ENCODE peak calls at places on chromosomes 13 and 19, in five cellular contexts. N, R, F, C and L are unnamed samples.

GRCh38 chr13:110893571-110893970 is 21.3 kb downstream of the ANKRD10 start:
- DNase-seq in N (no peak), R (no peak), F (no peak), C (no peak), L (no peak)

GRCh38 chr19:55546822-55547614 is 1.7 kb upstream of the SBK3 start:
- DNase-seq in N (peak; percentile 12), R (peak; percentile 94), C (peak; percentile 49), F (peak; percentile 30), L (no peak)

GRCh38 chr19:9641810-9642209 is 20.8 kb upstream of the ZNF561 start:
- DNase-seq in F (no peak), R (no peak), N (no peak), C (no peak), L (no peak)

GRCh38 chr13:51534075-51534817 is 50.0 kb upstream of the WDFY2 start:
- DNase-seq in R (no peak), N (no peak), F (no peak), C (no peak), L (no peak)

GRCh38 chr13:108408670-108409069 is 139.2 kb downstream of the TNFSF13B start:
- DNase-seq in R (no peak), N (no peak), F (no peak), C (no peak), L (no peak)

GRCh38 chr13:113489171-113489548 is 1.4 kb downstream of the DCUN1D2 start:
- DNase-seq in F (no peak), N (no peak), C (no peak), R (no peak), L (no peak)

GRCh38 chr19:13782537-13782936 is 8.3 kb downstream of the C19orf53 start:
- DNase-seq in F (no peak), C (no peak), N (no peak), R (no peak), L (no peak)

GRCh38 chr13:101911752-101912151 is 459.3 kb downstream of the ITGBL1 start:
- DNase-seq in N (no peak), F (no peak), R (no peak), C (no peak), L (no peak)

GRCh38 chr13:34164585-34164984 is 346.6 kb downstream of the RFC3 start:
- DNase-seq in C (no peak), F (no peak), R (no peak), N (no peak), L (peak; percentile 97)

GRCh38 chr19:45492627-45493470 is 4.0 kb downstream of the RTN2 start:
- DNase-seq in N (no peak), C (no peak), R (no peak), F (no peak), L (no peak)

GRCh38 chr13:38202730-38203129 is 146.9 kb upstream of the UFM1 start:
- DNase-seq in C (peak; percentile 17), R (no peak), F (no peak), N (peak; percentile 64), L (peak; percentile 74)
- H3K4me3 ChIP-seq in C (no peak overlapping the region), R (no peak overlapping the region), F (no peak overlapping the region), N (no peak overlapping the region), L (no peak overlapping the region)

GRCh38 chr19:52567921-52568320 is 2.2 kb upstream of the ZNF701 start:
- DNase-seq in C (no peak), N (no peak), R (no peak), F (no peak), L (no peak)

GRCh38 chr19:52566588-52566987 is 3.5 kb upstream of the ZNF701 start:
- DNase-seq in R (no peak), C (no peak), N (no peak), F (no peak), L (no peak)

GRCh38 chr19:52566121-52566520 is 4.0 kb upstream of the ZNF701 start:
- DNase-seq in F (no peak), N (no peak), R (no peak), C (no peak), L (no peak)

DNA sequence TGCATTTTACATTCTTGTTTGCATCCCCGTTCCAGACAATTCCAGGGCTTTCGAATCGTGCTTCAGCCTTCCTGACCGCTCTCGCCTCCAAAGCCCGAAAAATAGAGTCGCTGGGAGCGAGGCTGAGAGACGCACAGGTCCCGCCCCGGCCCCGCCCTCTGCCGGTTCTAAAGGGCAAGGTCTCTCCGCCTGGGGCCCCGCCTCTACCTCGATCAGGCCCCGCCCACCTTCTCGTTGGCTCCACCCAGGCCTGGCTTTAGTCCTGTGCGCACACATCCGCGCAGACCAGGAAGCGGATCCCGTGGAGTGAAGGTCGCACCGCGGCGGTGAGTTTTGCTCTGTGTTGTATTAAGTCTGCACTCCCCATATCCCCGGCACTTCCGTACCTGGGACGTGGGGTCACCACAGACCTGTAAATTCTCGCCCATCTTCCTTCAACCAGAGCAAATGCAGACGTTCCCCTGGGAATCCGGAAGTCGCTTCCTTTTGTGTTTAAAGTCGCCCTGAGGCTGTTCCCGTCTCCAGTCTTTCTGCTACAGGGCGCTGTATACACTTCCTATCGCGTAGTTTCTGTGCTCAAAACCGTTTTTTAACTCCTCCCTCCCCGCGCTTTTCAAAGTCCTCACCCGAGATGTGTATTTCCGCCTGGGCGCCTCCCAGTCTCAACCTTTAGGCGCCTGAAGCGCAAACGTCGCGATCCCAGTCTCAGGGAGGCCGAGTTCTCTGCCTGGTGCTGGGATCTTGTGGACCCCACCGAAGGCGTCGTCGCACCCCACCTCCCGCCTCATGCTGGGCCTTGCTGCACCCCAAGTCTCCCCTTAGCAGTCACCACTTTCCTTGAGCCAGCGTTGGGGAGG is at the start of gene ZNF701:
- DNase-seq in F (peak; percentile 93), R (peak; percentile 99), C (peak; percentile 52), N (peak; percentile 70), L (peak; percentile 0)
- TF ChIP-seq CTCF in F (peak; percentile 47), R (no peak), C (no peak), N (peak; percentile 25), L (peak; percentile 7)

GRCh38 chr19:6038634-6039405 is 60.9 kb upstream of the RANBP3 start:
- DNase-seq in C (no peak), N (no peak), F (no peak), R (peak; percentile 10), L (no peak)
- H3K4me3 ChIP-seq in C (no peak overlapping the region), N (no peak overlapping the region), F (no peak overlapping the region), R (no peak overlapping the region), L (no peak overlapping the region)

GRCh38 chr13:25214371-25215252 is 42.5 kb upstream of the AMER2 start:
- DNase-seq in F (peak; percentile 43), N (peak; percentile 26), C (peak; percentile 14), R (peak; percentile 68), L (no peak)
- TF ChIP-seq CTCF in F (no peak), N (peak; percentile 29), C (peak; percentile 15), R (no peak), L (no peak)

GRCh38 chr13:99977334-99977911 is 4.2 kb upstream of the ZIC2 start:
- DNase-seq in C (no peak), N (no peak), R (no peak), F (no peak), L (no peak)

GRCh38 chr13:99977912-99978780 is 3.4 kb upstream of the ZIC2 start:
- DNase-seq in F (no peak), R (no peak), N (no peak), C (no peak), L (no peak)

GRCh38 chr13:99980201-99981114 is 1.1 kb upstream of the ZIC2 start:
- DNase-seq in R (no peak), N (no peak), F (no peak), C (no peak), L (no peak)

GRCh38 chr13:99979453-99980200 is 2.0 kb upstream of the ZIC2 start:
- DNase-seq in R (no peak), F (no peak), C (no peak), N (no peak), L (no peak)

DNA sequence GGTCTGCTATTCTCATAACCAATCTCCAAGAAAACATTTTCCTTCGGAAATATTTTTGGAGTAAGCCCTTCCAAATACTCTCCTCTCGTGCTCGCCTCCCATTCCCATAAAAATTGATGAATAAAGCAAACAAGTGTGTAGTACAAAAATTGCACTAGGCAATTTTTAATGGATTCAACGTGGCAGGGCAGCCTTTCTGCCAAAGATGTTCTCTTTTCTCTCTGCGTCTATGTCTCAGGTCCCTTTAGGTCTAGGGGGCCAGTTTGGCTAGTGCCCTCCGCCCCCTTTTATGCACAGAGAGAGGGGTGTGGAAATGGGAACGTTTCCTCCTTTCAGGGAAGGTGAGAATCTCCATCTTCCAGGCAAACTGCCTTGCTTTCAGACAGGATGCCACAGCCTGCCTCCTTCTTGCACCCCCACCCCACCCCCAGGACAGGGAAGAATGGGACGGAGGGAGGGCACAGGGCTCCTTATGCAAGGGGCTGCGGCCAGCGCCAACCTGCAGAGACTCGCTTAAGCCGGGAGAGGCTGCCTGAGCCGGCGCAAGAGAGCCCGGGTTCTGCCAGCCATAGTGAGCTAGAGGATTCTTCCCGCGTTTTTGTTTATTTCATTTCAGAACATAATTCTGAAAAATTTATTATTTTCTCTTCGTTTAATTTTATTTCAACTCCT is 2.7 kb upstream of the ZIC2 start:
- DNase-seq in R (no peak), N (no peak), F (no peak), C (no peak), L (no peak)
- H3K4me3 ChIP-seq in R (no peak overlapping the region), N (peak overlapping the region; percentile 64), F (no peak overlapping the region), C (peak overlapping the region; percentile 57), L (no peak overlapping the region)

DNA sequence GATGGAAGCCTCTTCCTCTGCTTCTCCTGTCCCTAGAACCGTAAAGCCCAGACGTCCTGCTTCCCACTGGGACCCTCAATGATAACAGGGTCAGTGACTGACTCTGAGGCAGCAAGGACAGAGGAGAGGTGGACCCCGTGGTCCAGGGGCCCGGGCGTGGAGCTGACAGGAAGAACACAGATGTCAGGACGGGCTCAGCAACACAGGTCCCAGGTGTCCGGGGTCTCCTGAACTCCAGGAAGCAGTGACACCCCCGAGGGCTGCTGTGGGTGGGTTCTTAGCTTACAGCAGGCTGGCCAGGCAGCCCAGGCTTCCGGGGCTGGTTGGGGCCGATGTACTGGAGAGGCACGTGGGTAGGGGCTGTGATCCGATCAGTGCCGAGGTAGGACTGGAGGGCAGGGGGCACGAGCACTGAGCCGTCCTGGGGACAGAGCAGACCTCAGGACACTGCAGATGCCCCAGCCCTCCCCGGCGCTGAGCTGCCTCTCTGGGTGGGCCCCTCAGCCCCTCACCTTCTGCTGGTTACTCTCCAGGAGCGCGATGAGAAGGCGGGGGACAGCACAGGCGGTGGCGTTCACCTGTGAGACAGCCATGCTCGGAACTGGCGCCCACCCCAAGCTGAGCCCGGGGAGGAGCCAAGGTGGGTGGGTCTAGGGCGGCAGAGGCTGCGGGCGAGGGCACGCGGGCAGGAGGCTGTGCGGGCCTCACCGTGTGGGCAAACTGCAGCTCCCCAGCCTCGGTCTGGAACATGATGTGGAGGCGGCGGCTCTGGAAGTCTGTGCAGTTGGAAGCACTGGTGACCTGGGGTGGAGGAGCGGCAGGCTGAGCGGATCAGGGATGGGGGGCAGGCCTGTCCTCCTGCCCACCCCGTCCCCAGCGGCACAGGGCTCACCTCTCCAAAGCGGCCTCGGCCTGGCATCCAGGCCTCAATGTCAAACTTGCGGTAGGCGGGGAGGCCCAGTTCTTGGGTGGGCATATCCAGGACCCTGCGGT is 3.6 kb upstream of the CCER2 start:
- DNase-seq in C (no peak), R (no peak), F (no peak), N (no peak), L (no peak)
- TF ChIP-seq CTCF in C (no peak), R (no peak), F (no peak), N (no peak), L (no peak)

GRCh38 chr19:3370728-3371591 is 4.6 kb downstream of the NFIC start:
- DNase-seq in N (no peak), F (no peak), R (no peak), C (no peak), L (no peak)
- H3K4me3 ChIP-seq in N (peak overlapping the region; percentile 80), F (no peak overlapping the region), R (no peak overlapping the region), C (no peak overlapping the region), L (no peak overlapping the region)

GRCh38 chr13:20305587-20305986 is 73.5 kb upstream of the GJB6 start:
- DNase-seq in C (no peak), N (no peak), F (no peak), R (no peak), L (no peak)
- TF ChIP-seq CTCF in C (no peak), N (no peak), F (no peak), R (no peak), L (peak; percentile 15)